ENCODE peak calls at places on chromosomes 6 and 20, in six cellular contexts. One of them, this sample, is unnamed.

GRCh38 chr6:33717857-33718552 is 6.5 kb upstream of the UQCC2 start:
- DNase-seq in HCT116: no peak
- DNase-seq in SK-N-SH: no peak
- DNase-seq in K562: no peak
- DNase-seq in H1: no peak
- DNase-seq in HepG2: no peak
- DNase-seq in this sample: no peak

GRCh38 chr6:130943738-130944137 is 116.5 kb downstream of the SMLR1 start:
- DNase-seq in H1: no peak
- DNase-seq in HepG2: peak
- DNase-seq in SK-N-SH: no peak
- DNase-seq in HCT116: no peak
- DNase-seq in K562: no peak
- DNase-seq in this sample: no peak

GRCh38 chr6:134787261-134787871 is 162.5 kb downstream of the ALDH8A1 start:
- DNase-seq in HCT116: peak
- DNase-seq in HepG2: no peak
- DNase-seq in H1: no peak
- DNase-seq in K562: no peak
- DNase-seq in SK-N-SH: no peak
- DNase-seq in this sample: no peak

GRCh38 chr6:118872726-118873125 is 21.2 kb upstream of the ASF1A start:
- DNase-seq in H1: no peak
- DNase-seq in SK-N-SH: no peak
- DNase-seq in HepG2: no peak
- DNase-seq in HCT116: no peak
- DNase-seq in K562: no peak
- DNase-seq in this sample: no peak

GRCh38 chr6:47573109-47573508 is 95.5 kb downstream of the CD2AP start:
- DNase-seq in HepG2: no peak
- DNase-seq in SK-N-SH: no peak
- DNase-seq in H1: no peak
- DNase-seq in K562: no peak
- DNase-seq in HCT116: no peak
- DNase-seq in this sample: no peak

GRCh38 chr20:6663751-6664388 is 103.6 kb upstream of the BMP2 start:
- DNase-seq in HCT116: no peak
- DNase-seq in K562: no peak
- DNase-seq in HepG2: no peak
- DNase-seq in H1: no peak
- DNase-seq in SK-N-SH: no peak
- DNase-seq in this sample: no peak

GRCh38 chr6:87837876-87838275 is 135.8 kb upstream of the AKIRIN2 start:
- DNase-seq in HCT116: no peak
- DNase-seq in HepG2: no peak
- DNase-seq in H1: no peak
- DNase-seq in K562: no peak
- DNase-seq in SK-N-SH: no peak
- DNase-seq in this sample: no peak

GRCh38 chr6:131107166-131107565 is 28.1 kb upstream of the AKAP7 start:
- DNase-seq in HepG2: peak
- DNase-seq in HCT116: no peak
- DNase-seq in K562: peak
- DNase-seq in SK-N-SH: no peak
- DNase-seq in H1: no peak
- DNase-seq in this sample: no peak

GRCh38 chr6:157282279-157282678 is 41.0 kb downstream of the TMEM242 start:
- DNase-seq in SK-N-SH: no peak
- DNase-seq in K562: no peak
- DNase-seq in H1: no peak
- DNase-seq in HepG2: no peak
- DNase-seq in HCT116: no peak
- DNase-seq in this sample: no peak

GRCh38 chr20:4369798-4370124 is 351.9 kb upstream of the PRND start:
- DNase-seq in SK-N-SH: no peak
- DNase-seq in K562: peak
- DNase-seq in HCT116: no peak
- DNase-seq in HepG2: no peak
- DNase-seq in H1: no peak
- DNase-seq in this sample: no peak

GRCh38 chr20:12570371-12570770 is 438.4 kb upstream of the SPTLC3 start:
- DNase-seq in H1: peak
- DNase-seq in HCT116: no peak
- DNase-seq in K562: no peak
- DNase-seq in SK-N-SH: peak
- DNase-seq in HepG2: peak
- DNase-seq in this sample: peak

GRCh38 chr20:62928246-62928939 is 2.1 kb upstream of the DIDO1 start:
- DNase-seq in HepG2: no peak
- DNase-seq in SK-N-SH: no peak
- DNase-seq in H1: no peak
- DNase-seq in K562: no peak
- DNase-seq in HCT116: no peak
- DNase-seq in this sample: no peak

GRCh38 chr20:44450279-44450937 is 25.3 kb upstream of the TTPAL start:
- DNase-seq in H1: no peak
- DNase-seq in K562: no peak
- DNase-seq in HCT116: no peak
- DNase-seq in HepG2: no peak
- DNase-seq in SK-N-SH: no peak
- DNase-seq in this sample: no peak

GRCh38 chr20:17612287-17612974 is 42.6 kb downstream of the DSTN start:
- DNase-seq in H1: no peak
- DNase-seq in K562: no peak
- DNase-seq in SK-N-SH: peak
- DNase-seq in HCT116: no peak
- DNase-seq in HepG2: peak
- DNase-seq in this sample: no peak

GRCh38 chr6:127366281-127367022 is 23.0 kb upstream of the ECHDC1 start:
- DNase-seq in K562: peak
- DNase-seq in H1: no peak
- DNase-seq in HepG2: no peak
- DNase-seq in HCT116: peak
- DNase-seq in SK-N-SH: no peak
- DNase-seq in this sample: no peak

GRCh38 chr20:26163890-26164289 is 467.2 kb upstream of the ZNF337 start:
- DNase-seq in K562: no peak
- DNase-seq in HepG2: no peak
- DNase-seq in SK-N-SH: no peak
- DNase-seq in H1: no peak
- DNase-seq in HCT116: no peak
- DNase-seq in this sample: no peak

GRCh38 chr6:56101141-56101553 is 146.2 kb downstream of the COL21A1 start:
- DNase-seq in HepG2: peak
- DNase-seq in HCT116: peak
- DNase-seq in H1: no peak
- DNase-seq in K562: no peak
- DNase-seq in SK-N-SH: no peak
- DNase-seq in this sample: peak

GRCh38 chr6:162554531-162554930 is 173.0 kb downstream of the PRKN start:
- DNase-seq in HepG2: no peak
- DNase-seq in SK-N-SH: no peak
- DNase-seq in K562: no peak
- DNase-seq in H1: no peak
- DNase-seq in HCT116: no peak
- DNase-seq in this sample: no peak

GRCh38 chr6:108942556-108943492 is 94.6 kb downstream of the ARMC2 start:
- DNase-seq in SK-N-SH: peak
- DNase-seq in H1: no peak
- DNase-seq in HepG2: no peak
- DNase-seq in HCT116: no peak
- DNase-seq in K562: peak
- DNase-seq in this sample: no peak

GRCh38 chr6:54010340-54011276 is 100.6 kb upstream of the MLIP start:
- DNase-seq in HepG2: peak
- DNase-seq in SK-N-SH: no peak
- DNase-seq in K562: no peak
- DNase-seq in H1: no peak
- DNase-seq in HCT116: no peak
- DNase-seq in this sample: no peak

GRCh38 chr20:44532981-44533331 is 11.1 kb upstream of the SERINC3 start:
- DNase-seq in HCT116: no peak
- DNase-seq in HepG2: peak
- DNase-seq in H1: no peak
- DNase-seq in K562: no peak
- DNase-seq in SK-N-SH: no peak
- DNase-seq in this sample: no peak

GRCh38 chr20:56453347-56453746 is 15.1 kb upstream of the RTF2 start:
- DNase-seq in HCT116: no peak
- DNase-seq in H1: no peak
- DNase-seq in HepG2: no peak
- DNase-seq in K562: no peak
- DNase-seq in SK-N-SH: no peak
- DNase-seq in this sample: no peak

GRCh38 chr6:56860466-56860865 is 94.4 kb upstream of the BEND6 start:
- DNase-seq in HepG2: no peak
- DNase-seq in K562: no peak
- DNase-seq in H1: no peak
- DNase-seq in SK-N-SH: no peak
- DNase-seq in HCT116: peak
- DNase-seq in this sample: no peak

GRCh38 chr6:133854633-133855598 is 34.0 kb upstream of the TCF21 start:
- DNase-seq in SK-N-SH: peak
- DNase-seq in H1: no peak
- DNase-seq in K562: peak
- DNase-seq in HepG2: peak
- DNase-seq in HCT116: no peak
- DNase-seq in this sample: no peak

GRCh38 chr6:166258854-166259276 is 49.3 kb downstream of the PRR18 start:
- DNase-seq in HCT116: no peak
- DNase-seq in SK-N-SH: no peak
- DNase-seq in K562: peak
- DNase-seq in HepG2: no peak
- DNase-seq in H1: no peak
- DNase-seq in this sample: no peak
- TF ChIP-seq JUND in HCT116: no peak
- TF ChIP-seq JUND in SK-N-SH: no peak
- TF ChIP-seq JUND in K562: peak
- TF ChIP-seq JUND in HepG2: no peak
- TF ChIP-seq JUND in H1: no peak
- TF ChIP-seq JUND in this sample: no peak

GRCh38 chr20:25076731-25077609 is 5.0 kb downstream of the VSX1 start:
- DNase-seq in H1: no peak
- DNase-seq in HCT116: peak
- DNase-seq in SK-N-SH: peak
- DNase-seq in K562: no peak
- DNase-seq in HepG2: peak
- DNase-seq in this sample: peak
- TF ChIP-seq JUND in H1: no peak
- TF ChIP-seq JUND in HCT116: no peak
- TF ChIP-seq JUND in SK-N-SH: no peak
- TF ChIP-seq JUND in K562: no peak
- TF ChIP-seq JUND in HepG2: peak
- TF ChIP-seq JUND in this sample: no peak

GRCh38 chr20:37764333-37764935 is 70.6 kb downstream of the CTNNBL1 start:
- DNase-seq in H1: no peak
- DNase-seq in SK-N-SH: no peak
- DNase-seq in K562: no peak
- DNase-seq in HCT116: no peak
- DNase-seq in HepG2: no peak
- DNase-seq in this sample: no peak
- TF ChIP-seq JUND in H1: no peak
- TF ChIP-seq JUND in SK-N-SH: no peak
- TF ChIP-seq JUND in K562: no peak
- TF ChIP-seq JUND in HCT116: no peak
- TF ChIP-seq JUND in HepG2: no peak
- TF ChIP-seq JUND in this sample: no peak

DNA sequence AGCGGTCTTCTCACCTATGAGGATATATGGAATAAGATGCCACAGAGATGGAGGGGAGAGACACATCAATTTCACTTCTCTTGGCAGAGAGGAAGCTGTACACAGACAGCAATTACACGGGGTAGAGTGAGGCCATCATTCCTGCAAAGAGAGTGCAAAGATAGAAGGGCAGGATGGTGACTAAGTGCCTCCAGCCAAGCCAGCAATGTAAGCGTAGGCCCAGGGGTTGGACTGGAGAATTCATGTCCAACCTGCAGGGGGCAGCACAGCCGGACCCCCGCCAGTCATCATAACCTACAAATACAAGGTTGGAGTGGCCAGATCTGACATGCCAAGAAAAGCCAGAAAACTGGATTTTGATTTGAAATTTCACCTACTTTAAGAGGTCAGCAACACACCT is 56.3 kb downstream of the NRN1 start:
- DNase-seq in SK-N-SH: peak
- DNase-seq in K562: peak
- DNase-seq in HCT116: no peak
- DNase-seq in H1: no peak
- DNase-seq in HepG2: no peak
- DNase-seq in this sample: no peak
- TF ChIP-seq JUND in SK-N-SH: no peak
- TF ChIP-seq JUND in K562: no peak
- TF ChIP-seq JUND in HCT116: no peak
- TF ChIP-seq JUND in H1: peak
- TF ChIP-seq JUND in HepG2: no peak
- TF ChIP-seq JUND in this sample: no peak

DNA sequence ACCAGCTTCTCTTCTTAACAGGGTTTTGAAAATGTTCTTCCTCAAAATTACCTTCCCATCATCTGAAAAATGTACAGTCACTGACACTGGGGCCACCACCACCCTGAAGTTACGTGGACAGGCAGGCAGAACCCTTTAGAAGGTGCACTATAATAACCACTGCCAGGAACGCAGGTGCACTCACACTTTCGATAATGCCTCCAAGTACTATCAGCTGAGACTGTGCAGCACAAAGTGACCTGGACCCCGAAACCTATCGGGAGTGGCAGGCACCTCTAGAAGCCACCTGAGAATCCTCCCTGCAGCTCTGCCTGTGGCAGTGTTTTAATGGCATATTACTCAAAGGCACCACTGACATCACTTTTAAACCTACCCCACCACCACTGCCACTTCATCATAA is 66.4 kb downstream of the TRERF1 start:
- DNase-seq in HCT116: no peak
- DNase-seq in K562: no peak
- DNase-seq in H1: no peak
- DNase-seq in SK-N-SH: no peak
- DNase-seq in HepG2: no peak
- DNase-seq in this sample: no peak
- TF ChIP-seq JUND in HCT116: no peak
- TF ChIP-seq JUND in K562: no peak
- TF ChIP-seq JUND in H1: no peak
- TF ChIP-seq JUND in SK-N-SH: no peak
- TF ChIP-seq JUND in HepG2: no peak
- TF ChIP-seq JUND in this sample: no peak

This sample was measured in T47D.